ENCODE peak calls at places on chromosome 5, in eight cellular contexts. One of them, this sample, is unnamed. For H3K4me1, the result is how much of the 10 kb centered on the place peaks cover.

GRCh38 chr5:132473019-132473531 is 17.5 kb downstream of the IRF1 start:
- ATAC-seq in left lung: peak
- ATAC-seq in heart left ventricle: no peak
- ATAC-seq in gastrocnemius medialis: no peak
- ATAC-seq in A549: no peak
- ATAC-seq in right cardiac atrium: no peak
- ATAC-seq in heart right ventricle: no peak
- ATAC-seq in Panc1: no peak
- ATAC-seq in this sample: no peak

GRCh38 chr5:111655169-111655924 is 101.6 kb downstream of the NREP start:
- ATAC-seq in left lung: peak
- ATAC-seq in heart left ventricle: peak
- ATAC-seq in gastrocnemius medialis: peak
- ATAC-seq in A549: no peak
- ATAC-seq in right cardiac atrium: peak
- ATAC-seq in heart right ventricle: peak
- ATAC-seq in Panc1: no peak
- ATAC-seq in this sample: peak

GRCh38 chr5:123438902-123439301 is 15.7 kb upstream of the CEP120 start:
- ATAC-seq in left lung: peak
- ATAC-seq in heart left ventricle: peak
- ATAC-seq in gastrocnemius medialis: no peak
- ATAC-seq in A549: peak
- ATAC-seq in right cardiac atrium: peak
- ATAC-seq in heart right ventricle: no peak
- ATAC-seq in Panc1: no peak
- ATAC-seq in this sample: no peak

GRCh38 chr5:150144211-150144801 is 11.3 kb downstream of the PDGFRB start:
- ATAC-seq in left lung: peak
- ATAC-seq in heart left ventricle: peak
- ATAC-seq in gastrocnemius medialis: peak
- ATAC-seq in A549: no peak
- ATAC-seq in right cardiac atrium: peak
- ATAC-seq in heart right ventricle: peak
- ATAC-seq in Panc1: no peak
- ATAC-seq in this sample: peak

GRCh38 chr5:137414112-137414511 is 85.0 kb downstream of the SPOCK1 start:
- ATAC-seq in left lung: no peak
- ATAC-seq in heart left ventricle: peak
- ATAC-seq in gastrocnemius medialis: no peak
- ATAC-seq in A549: no peak
- ATAC-seq in right cardiac atrium: peak
- ATAC-seq in heart right ventricle: peak
- ATAC-seq in Panc1: no peak
- ATAC-seq in this sample: no peak

GRCh38 chr5:74055446-74056097 is 429.6 kb downstream of the ARHGEF28 start:
- ATAC-seq in left lung: no peak
- ATAC-seq in heart left ventricle: no peak
- ATAC-seq in gastrocnemius medialis: no peak
- ATAC-seq in A549: no peak
- ATAC-seq in right cardiac atrium: no peak
- ATAC-seq in heart right ventricle: peak
- ATAC-seq in Panc1: no peak
- ATAC-seq in this sample: no peak

GRCh38 chr5:109027983-109028607 is 280.4 kb downstream of the FER start:
- ATAC-seq in left lung: no peak
- ATAC-seq in heart left ventricle: no peak
- ATAC-seq in gastrocnemius medialis: no peak
- ATAC-seq in A549: no peak
- ATAC-seq in right cardiac atrium: no peak
- ATAC-seq in heart right ventricle: no peak
- ATAC-seq in Panc1: no peak
- ATAC-seq in this sample: no peak

GRCh38 chr5:160306711-160307110 is 5.7 kb downstream of the CCNJL start:
- ATAC-seq in left lung: no peak
- ATAC-seq in heart left ventricle: no peak
- ATAC-seq in gastrocnemius medialis: no peak
- ATAC-seq in A549: no peak
- ATAC-seq in right cardiac atrium: no peak
- ATAC-seq in heart right ventricle: no peak
- ATAC-seq in Panc1: no peak
- ATAC-seq in this sample: no peak

GRCh38 chr5:50958852-50959457 is 292.5 kb downstream of the PARP8 start:
- ATAC-seq in left lung: peak
- ATAC-seq in heart left ventricle: no peak
- ATAC-seq in gastrocnemius medialis: no peak
- ATAC-seq in A549: no peak
- ATAC-seq in right cardiac atrium: no peak
- ATAC-seq in heart right ventricle: no peak
- ATAC-seq in Panc1: no peak
- ATAC-seq in this sample: no peak

GRCh38 chr5:173890195-173890951 is 2.2 kb downstream of the CPEB4 start:
- ATAC-seq in left lung: peak
- ATAC-seq in heart left ventricle: peak
- ATAC-seq in gastrocnemius medialis: no peak
- ATAC-seq in A549: no peak
- ATAC-seq in right cardiac atrium: no peak
- ATAC-seq in heart right ventricle: no peak
- ATAC-seq in Panc1: no peak
- ATAC-seq in this sample: no peak

GRCh38 chr5:126172812-126173211 is 250.4 kb upstream of the GRAMD2B start:
- ATAC-seq in left lung: no peak
- ATAC-seq in heart left ventricle: no peak
- ATAC-seq in gastrocnemius medialis: no peak
- ATAC-seq in A549: no peak
- ATAC-seq in right cardiac atrium: no peak
- ATAC-seq in heart right ventricle: no peak
- ATAC-seq in Panc1: no peak
- ATAC-seq in this sample: no peak

GRCh38 chr5:168978015-168978414 is 322.9 kb downstream of the SLIT3 start:
- ATAC-seq in left lung: peak
- ATAC-seq in heart left ventricle: peak
- ATAC-seq in gastrocnemius medialis: no peak
- ATAC-seq in A549: peak
- ATAC-seq in right cardiac atrium: no peak
- ATAC-seq in heart right ventricle: no peak
- ATAC-seq in Panc1: no peak
- ATAC-seq in this sample: peak

GRCh38 chr5:111398013-111398412 is 114.3 kb downstream of the STARD4 start:
- ATAC-seq in left lung: no peak
- ATAC-seq in heart left ventricle: no peak
- ATAC-seq in gastrocnemius medialis: no peak
- ATAC-seq in A549: no peak
- ATAC-seq in right cardiac atrium: no peak
- ATAC-seq in heart right ventricle: no peak
- ATAC-seq in Panc1: no peak
- ATAC-seq in this sample: no peak

GRCh38 chr5:181248277-181248676 is 4.6 kb upstream of the RACK1 start:
- ATAC-seq in left lung: no peak
- ATAC-seq in heart left ventricle: no peak
- ATAC-seq in gastrocnemius medialis: no peak
- ATAC-seq in A549: no peak
- ATAC-seq in right cardiac atrium: no peak
- ATAC-seq in heart right ventricle: no peak
- ATAC-seq in Panc1: no peak
- ATAC-seq in this sample: no peak
- H3K4me1 ChIP-seq in left lung: half or more
- H3K4me1 ChIP-seq in heart left ventricle: half or more
- H3K4me1 ChIP-seq in gastrocnemius medialis: half or more
- H3K4me1 ChIP-seq in A549: half or more
- H3K4me1 ChIP-seq in right cardiac atrium: under half
- H3K4me1 ChIP-seq in heart right ventricle: half or more
- H3K4me1 ChIP-seq in Panc1: under half
- H3K4me1 ChIP-seq in this sample: half or more

DNA sequence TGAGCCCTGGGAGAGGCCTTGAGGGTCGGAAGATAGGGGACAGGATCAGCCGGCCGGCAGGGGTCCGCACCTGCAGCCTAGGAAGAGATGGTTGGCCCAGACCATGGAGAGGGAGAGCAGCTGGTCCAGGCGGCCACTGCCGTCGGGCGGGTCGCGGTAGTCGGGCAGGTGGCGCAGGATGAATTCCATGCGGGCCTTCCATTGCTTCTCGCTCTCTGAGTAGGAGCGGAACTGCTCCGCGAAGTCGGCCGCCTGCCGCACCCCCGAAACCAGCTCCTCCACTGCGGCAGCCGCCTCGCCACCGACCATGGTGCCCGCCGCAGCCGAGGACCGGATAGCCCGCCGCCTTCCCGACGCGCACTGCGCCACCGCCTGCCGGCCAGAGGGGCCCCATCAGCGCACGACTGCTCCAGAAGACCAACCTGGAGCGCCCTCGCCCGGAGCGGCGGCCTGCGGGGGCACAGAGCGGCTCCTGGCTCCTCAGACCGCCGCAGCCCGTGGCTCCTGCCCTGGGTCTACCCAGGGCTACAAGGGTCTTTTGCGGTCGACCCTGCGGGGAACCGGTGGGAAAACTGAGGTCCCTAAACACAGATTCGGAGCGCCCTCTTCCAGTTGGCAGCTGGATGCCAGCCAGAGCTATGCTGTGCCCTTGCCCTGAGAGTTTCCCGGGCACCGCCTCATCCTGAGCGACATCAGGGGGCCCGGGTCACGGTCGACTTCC is at the start of gene CDKN2AIPNL:
- ATAC-seq in left lung: peak
- ATAC-seq in heart left ventricle: peak
- ATAC-seq in gastrocnemius medialis: peak
- ATAC-seq in A549: peak
- ATAC-seq in right cardiac atrium: peak
- ATAC-seq in heart right ventricle: peak
- ATAC-seq in Panc1: peak
- ATAC-seq in this sample: peak
- H3K4me1 ChIP-seq in left lung: under half
- H3K4me1 ChIP-seq in heart left ventricle: under half
- H3K4me1 ChIP-seq in gastrocnemius medialis: under half
- H3K4me1 ChIP-seq in A549: under half
- H3K4me1 ChIP-seq in right cardiac atrium: under half
- H3K4me1 ChIP-seq in heart right ventricle: under half
- H3K4me1 ChIP-seq in Panc1: under half
- H3K4me1 ChIP-seq in this sample: under half

DNA sequence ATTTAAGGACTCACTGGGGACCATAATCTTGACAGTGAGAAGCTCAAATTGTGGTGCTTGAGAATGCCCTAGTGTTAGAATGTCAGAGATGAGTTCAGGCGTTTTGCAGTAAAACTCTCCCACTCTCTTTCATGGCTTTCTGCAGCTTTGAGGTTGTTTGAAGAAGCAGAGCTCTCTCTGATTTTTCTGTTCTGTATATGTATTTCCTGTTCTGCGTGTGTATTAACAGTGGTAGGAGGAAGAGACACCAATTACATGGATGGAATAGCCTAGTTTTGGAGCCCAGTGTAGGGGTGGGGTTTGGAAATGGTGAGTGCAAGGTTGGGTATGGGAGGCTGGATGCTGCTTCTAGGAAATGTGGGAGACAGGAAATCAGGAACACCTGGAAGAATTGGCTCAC is 12.4 kb downstream of the LARP1 start:
- ATAC-seq in left lung: no peak
- ATAC-seq in heart left ventricle: no peak
- ATAC-seq in gastrocnemius medialis: no peak
- ATAC-seq in A549: no peak
- ATAC-seq in right cardiac atrium: no peak
- ATAC-seq in heart right ventricle: no peak
- ATAC-seq in Panc1: no peak
- ATAC-seq in this sample: no peak
- H3K4me1 ChIP-seq in left lung: half or more
- H3K4me1 ChIP-seq in heart left ventricle: half or more
- H3K4me1 ChIP-seq in gastrocnemius medialis: half or more
- H3K4me1 ChIP-seq in A549: half or more
- H3K4me1 ChIP-seq in right cardiac atrium: under half
- H3K4me1 ChIP-seq in heart right ventricle: half or more
- H3K4me1 ChIP-seq in Panc1: half or more
- H3K4me1 ChIP-seq in this sample: half or more

GRCh38 chr5:95815143-95815729 is 7.3 kb downstream of the GLRX start:
- ATAC-seq in left lung: no peak
- ATAC-seq in heart left ventricle: no peak
- ATAC-seq in gastrocnemius medialis: no peak
- ATAC-seq in A549: no peak
- ATAC-seq in right cardiac atrium: no peak
- ATAC-seq in heart right ventricle: no peak
- ATAC-seq in Panc1: no peak
- ATAC-seq in this sample: no peak

GRCh38 chr5:95818181-95819147 is 4.1 kb downstream of the GLRX start:
- ATAC-seq in left lung: peak
- ATAC-seq in heart left ventricle: peak
- ATAC-seq in gastrocnemius medialis: peak
- ATAC-seq in A549: no peak
- ATAC-seq in right cardiac atrium: peak
- ATAC-seq in heart right ventricle: no peak
- ATAC-seq in Panc1: no peak
- ATAC-seq in this sample: no peak

GRCh38 chr5:95817430-95817829 is 5.1 kb downstream of the GLRX start:
- ATAC-seq in left lung: peak
- ATAC-seq in heart left ventricle: peak
- ATAC-seq in gastrocnemius medialis: peak
- ATAC-seq in A549: no peak
- ATAC-seq in right cardiac atrium: no peak
- ATAC-seq in heart right ventricle: no peak
- ATAC-seq in Panc1: no peak
- ATAC-seq in this sample: no peak

GRCh38 chr5:95816341-95816740 is 6.2 kb downstream of the GLRX start:
- ATAC-seq in left lung: no peak
- ATAC-seq in heart left ventricle: no peak
- ATAC-seq in gastrocnemius medialis: no peak
- ATAC-seq in A549: no peak
- ATAC-seq in right cardiac atrium: no peak
- ATAC-seq in heart right ventricle: no peak
- ATAC-seq in Panc1: no peak
- ATAC-seq in this sample: no peak

GRCh38 chr5:95816803-95817202 is 5.7 kb downstream of the GLRX start:
- ATAC-seq in left lung: no peak
- ATAC-seq in heart left ventricle: no peak
- ATAC-seq in gastrocnemius medialis: no peak
- ATAC-seq in A549: no peak
- ATAC-seq in right cardiac atrium: no peak
- ATAC-seq in heart right ventricle: no peak
- ATAC-seq in Panc1: no peak
- ATAC-seq in this sample: no peak
- H3K4me1 ChIP-seq in left lung: half or more
- H3K4me1 ChIP-seq in heart left ventricle: half or more
- H3K4me1 ChIP-seq in gastrocnemius medialis: half or more
- H3K4me1 ChIP-seq in A549: half or more
- H3K4me1 ChIP-seq in right cardiac atrium: under half
- H3K4me1 ChIP-seq in heart right ventricle: half or more
- H3K4me1 ChIP-seq in Panc1: under half
- H3K4me1 ChIP-seq in this sample: under half

DNA sequence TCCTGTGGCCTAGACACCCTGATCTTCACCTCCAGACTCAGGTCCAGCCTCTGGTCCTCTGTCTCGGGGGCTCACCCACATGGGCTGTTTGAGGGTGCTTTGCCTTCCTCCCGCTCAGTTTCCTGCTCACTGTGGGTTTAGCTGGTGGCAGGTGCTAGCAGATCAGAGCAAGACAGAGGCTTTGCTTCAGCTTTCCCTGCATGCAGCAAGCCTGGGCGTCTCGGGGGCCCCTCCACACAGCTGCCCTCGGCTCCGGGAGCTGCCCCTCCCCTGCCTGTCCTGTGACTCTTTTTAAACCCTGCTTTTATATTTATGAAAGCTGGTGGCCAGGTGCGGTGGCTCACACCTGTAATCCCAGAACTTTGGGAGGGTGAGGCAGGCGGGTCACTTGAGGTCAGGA is 14.6 kb downstream of the MRPL36 start:
- ATAC-seq in left lung: no peak
- ATAC-seq in heart left ventricle: no peak
- ATAC-seq in gastrocnemius medialis: no peak
- ATAC-seq in A549: no peak
- ATAC-seq in right cardiac atrium: no peak
- ATAC-seq in heart right ventricle: no peak
- ATAC-seq in Panc1: no peak
- ATAC-seq in this sample: no peak
- H3K4me1 ChIP-seq in left lung: under half
- H3K4me1 ChIP-seq in heart left ventricle: under half
- H3K4me1 ChIP-seq in gastrocnemius medialis: under half
- H3K4me1 ChIP-seq in A549: under half
- H3K4me1 ChIP-seq in right cardiac atrium: under half
- H3K4me1 ChIP-seq in heart right ventricle: under half
- H3K4me1 ChIP-seq in Panc1: under half
- H3K4me1 ChIP-seq in this sample: under half

This sample was measured in gastroesophageal sphincter.